ENCODE peak calls at places on chromosomes 11 and 22, in seven cellular contexts. Z is A673; F is activated CD8-positive, alpha-beta T cell treated with anti-CD3 and anti-CD28 coated beads for 36 hours; E is stimulated activated CD4-positive, alpha-beta T cell treated with anti-CD3 and anti-CD28 coated beads, Interleukin-2, amount 100 ng/mL, for 24 hours; Q is amniotic stem cell; V is NCI-H345; P is AG09319. R is an unnamed sample.

GRCh38 chr22:36860821-36861659 is at the start of gene NCF4:
- DNase-seq in Z (no peak), F (peak), E (peak), Q (no peak), V (no peak), P (no peak), R (peak)

GRCh38 chr22:50061824-50062355 is 3.8 kb upstream of the TTLL8 start:
- DNase-seq in Z (no peak), F (no peak), E (no peak), Q (no peak), V (no peak), P (no peak), R (no peak)

GRCh38 chr11:121889931-121890330 is 226.1 kb downstream of the BLID start:
- DNase-seq in Z (no peak), F (no peak), E (no peak), Q (peak), V (no peak), P (no peak), R (no peak)

GRCh38 chr11:92808009-92808408 is 161.4 kb upstream of the MTNR1B start:
- DNase-seq in Z (no peak), F (no peak), E (no peak), Q (no peak), V (no peak), P (no peak), R (no peak)

GRCh38 chr11:6319001-6319878 is 1.1 kb downstream of the CAVIN3 start:
- DNase-seq in Z (no peak), F (no peak), E (no peak), Q (no peak), V (no peak), P (no peak), R (peak)

GRCh38 chr11:44493383-44493782 is 72.1 kb upstream of the CD82 start:
- DNase-seq in Z (no peak), F (no peak), E (no peak), Q (no peak), V (no peak), P (no peak), R (no peak)

GRCh38 chr11:14089690-14090462 is 127.4 kb downstream of the SPON1 start:
- DNase-seq in Z (no peak), F (no peak), E (no peak), Q (no peak), V (no peak), P (no peak), R (no peak)

GRCh38 chr11:26847459-26847858 is 125.6 kb upstream of the SLC5A12 start:
- DNase-seq in Z (no peak), F (no peak), E (no peak), Q (no peak), V (no peak), P (no peak), R (no peak)

GRCh38 chr11:124978316-124978715 is 24.3 kb downstream of the CCDC15 start:
- DNase-seq in Z (peak), F (no peak), E (no peak), Q (no peak), V (no peak), P (no peak), R (no peak)

GRCh38 chr22:49953680-49954344 is 6.8 kb upstream of the PIM3 start:
- DNase-seq in Z (no peak), F (no peak), E (no peak), Q (no peak), V (no peak), P (no peak), R (no peak)

GRCh38 chr22:10961043-10961860 is 4566.7 kb upstream of the OR11H1 start:
- DNase-seq in Z (no peak), F (no peak), E (no peak), Q (no peak), V (no peak), P (no peak), R (peak)

GRCh38 chr11:106466441-106467190 is 389.2 kb downstream of the AASDHPPT start:
- DNase-seq in Z (peak), F (no peak), E (no peak), Q (peak), V (no peak), P (no peak), R (no peak)

GRCh38 chr22:38853149-38853548 is 9.3 kb upstream of the NPTXR start:
- DNase-seq in Z (no peak), F (no peak), E (no peak), Q (no peak), V (no peak), P (no peak), R (no peak)

GRCh38 chr11:75668508-75669297 is at the start of gene MAP6:
- DNase-seq in Z (peak), F (peak), E (peak), Q (no peak), V (peak), P (no peak), R (no peak)

GRCh38 chr11:3866206-3866605 is 10.7 kb downstream of the STIM1 start:
- DNase-seq in Z (no peak), F (no peak), E (no peak), Q (no peak), V (no peak), P (no peak), R (peak)

GRCh38 chr11:128814856-128815705 is 52.0 kb downstream of the KCNJ1 start:
- DNase-seq in Z (peak), F (peak), E (no peak), Q (peak), V (no peak), P (peak), R (no peak)

GRCh38 chr22:26038365-26038764 is 130.9 kb upstream of the SEZ6L start:
- DNase-seq in Z (no peak), F (no peak), E (no peak), Q (no peak), V (peak), P (no peak), R (no peak)

GRCh38 chr11:38593649-38594048 is 1995.6 kb upstream of the RAG2 start:
- DNase-seq in Z (peak), F (no peak), E (no peak), Q (no peak), V (no peak), P (peak), R (no peak)

GRCh38 chr22:36301384-36301828 is 48.5 kb downstream of the APOL1 start:
- DNase-seq in Z (peak), F (peak), E (peak), Q (no peak), V (peak), P (peak), R (peak)

GRCh38 chr22:35418726-35419125 is 18.8 kb downstream of the MCM5 start:
- DNase-seq in Z (no peak), F (no peak), E (no peak), Q (no peak), V (no peak), P (no peak), R (no peak)

R was measured in spleen.